ENCODE peak calls at places on chromosome 7, in six cellular contexts. F, M, Q, T, H and E are unnamed samples.

GRCh38 chr7:131636092-131636491 is 79.7 kb upstream of the PODXL start:
- DNase-seq in F (no peak), M (no peak), Q (no peak), T (no peak), H (no peak), E (no peak)

GRCh38 chr7:156903232-156903909 is 10.4 kb upstream of the LMBR1 start:
- DNase-seq in F (peak; percentile 17), M (no peak), Q (no peak), T (no peak), H (peak; percentile 79), E (no peak)

GRCh38 chr7:2698581-2699288 is 10.7 kb downstream of the AMZ1 start:
- DNase-seq in F (no peak), M (no peak), Q (no peak), T (peak; percentile 85), H (no peak), E (no peak)

GRCh38 chr7:137538361-137538762 is 194.8 kb upstream of the PTN start:
- DNase-seq in F (peak; percentile 49), M (no peak), Q (no peak), T (no peak), H (peak; percentile 8), E (no peak)

GRCh38 chr7:37732253-37732652 is 48.7 kb downstream of the GPR141 start:
- DNase-seq in F (peak; percentile 34), M (peak; percentile 66), Q (peak; percentile 10), T (peak; percentile 57), H (peak; percentile 91), E (peak; percentile 52)

GRCh38 chr7:375901-376305 is 85.9 kb downstream of the FOXL3 start:
- DNase-seq in F (no peak), M (no peak), Q (no peak), T (no peak), H (no peak), E (no peak)

GRCh38 chr7:47968852-47969774 is 10.3 kb downstream of the HUS1 start:
- DNase-seq in F (peak; percentile 52), M (peak; percentile 79), Q (no peak), T (peak; percentile 41), H (peak; percentile 44), E (peak; percentile 89)

GRCh38 chr7:6725003-6725402 is 18.3 kb upstream of the ZNF12 start:
- DNase-seq in F (no peak), M (no peak), Q (no peak), T (peak; percentile 35), H (no peak), E (no peak)

GRCh38 chr7:151174246-151175046 is 7.0 kb upstream of the GBX1 start:
- DNase-seq in F (no peak), M (no peak), Q (no peak), T (no peak), H (no peak), E (no peak)

GRCh38 chr7:17474724-17475344 is 176.4 kb downstream of the AHR start:
- DNase-seq in F (no peak), M (no peak), Q (no peak), T (no peak), H (no peak), E (peak; percentile 9)

GRCh38 chr7:149685455-149685854 is 87.9 kb downstream of the ZNF467 start:
- DNase-seq in F (peak; percentile 45), M (no peak), Q (no peak), T (no peak), H (peak; percentile 27), E (no peak)

GRCh38 chr7:114860196-114860595 is 61.7 kb upstream of the MDFIC start:
- DNase-seq in F (no peak), M (no peak), Q (no peak), T (no peak), H (peak; percentile 92), E (no peak)
- TF ChIP-seq CTCF in F (no peak), M (no peak), Q (no peak), T (no peak), H (no peak), E (no peak)

GRCh38 chr7:11786186-11786585 is 45.8 kb downstream of the THSD7A start:
- DNase-seq in F (no peak), M (no peak), Q (peak; percentile 61), T (no peak), H (peak; percentile 87), E (no peak)
- TF ChIP-seq CTCF in F (no peak), M (no peak), Q (peak; percentile 8), T (no peak), H (no peak), E (no peak)

GRCh38 chr7:155404976-155405375 is 53.0 kb upstream of the EN2 start:
- DNase-seq in F (no peak), M (no peak), Q (no peak), T (no peak), H (no peak), E (no peak)

GRCh38 chr7:155407799-155408198 is 50.1 kb upstream of the EN2 start:
- DNase-seq in F (no peak), M (no peak), Q (no peak), T (no peak), H (no peak), E (no peak)

GRCh38 chr7:155408657-155409586 is 49.0 kb upstream of the EN2 start:
- DNase-seq in F (no peak), M (no peak), Q (no peak), T (no peak), H (no peak), E (peak; percentile 30)

GRCh38 chr7:155402941-155403340 is 55.0 kb upstream of the EN2 start:
- DNase-seq in F (no peak), M (no peak), Q (no peak), T (no peak), H (no peak), E (no peak)

GRCh38 chr7:155405399-155406318 is 52.3 kb upstream of the EN2 start:
- DNase-seq in F (no peak), M (no peak), Q (no peak), T (no peak), H (no peak), E (no peak)
- TF ChIP-seq CTCF in F (no peak), M (no peak), Q (peak; percentile 60), T (no peak), H (no peak), E (no peak)

GRCh38 chr7:144786522-144786921 is 49.3 kb downstream of the TPK1 start:
- DNase-seq in F (no peak), M (no peak), Q (no peak), T (peak; percentile 26), H (no peak), E (no peak)
- TF ChIP-seq CTCF in F (no peak), M (peak; percentile 7), Q (no peak), T (peak; percentile 40), H (peak; percentile 27), E (no peak)